ENCODE peak calls at places on chromosomes 12 and 14, in nine cellular contexts. P is dorsolateral prefrontal cortex, Z is psoas muscle, K is hepatocyte, W is K562, D is brain microvascular endothelial cell, X is BE2C, J is lower lobe of right lung, I is OCI-LY7. T is an unnamed sample.

GRCh38 chr12:7450667-7451066 is 6.7 kb upstream of the CD163L1 start:
- DNase-seq in P (no peak), D (no peak), W (no peak), K (no peak), I (no peak), Z (no peak), X (no peak), J (no peak), T (no peak)

GRCh38 chr14:29518335-29518734 is 409.3 kb downstream of the PRKD1 start:
- DNase-seq in K (no peak), Z (no peak), W (no peak), I (no peak), J (no peak), P (no peak), X (no peak), D (no peak), T (no peak)

GRCh38 chr14:56760164-56760914 is 49.9 kb downstream of the OTX2 start:
- DNase-seq in J (no peak), D (no peak), K (no peak), W (no peak), P (no peak), X (no peak), Z (no peak), I (no peak), T (no peak)

GRCh38 chr14:61493239-61493638 is 171.9 kb downstream of the PRKCH start:
- DNase-seq in Z (no peak), D (peak), X (no peak), K (peak), J (no peak), I (no peak), W (no peak), P (no peak), T (peak)

GRCh38 chr12:105220929-105221290 is 15.1 kb downstream of the APPL2 start:
- DNase-seq in X (no peak), J (no peak), K (peak), Z (no peak), D (no peak), W (no peak), I (no peak), P (no peak), T (no peak)

GRCh38 chr14:104397956-104398355 is 181.6 kb upstream of the C14orf180 start:
- DNase-seq in X (no peak), I (no peak), Z (no peak), D (no peak), J (no peak), W (no peak), K (no peak), P (no peak), T (no peak)

GRCh38 chr12:18443768-18444437 is 182.6 kb downstream of the PIK3C2G start:
- DNase-seq in K (no peak), I (no peak), X (no peak), J (no peak), W (no peak), Z (no peak), P (no peak), D (peak), T (no peak)

GRCh38 chr12:591571-592505 is 71.4 kb downstream of the NINJ2 start:
- DNase-seq in W (peak), J (no peak), Z (peak), K (no peak), I (no peak), X (peak), P (no peak), D (no peak), T (no peak)

GRCh38 chr14:100651999-100652508 is 64.8 kb upstream of the BEGAIN start:
- DNase-seq in X (no peak), I (no peak), D (no peak), W (no peak), Z (no peak), J (no peak), P (no peak), K (no peak), T (no peak)

GRCh38 chr14:68884031-68885030 is 91.5 kb upstream of the ZFP36L1 start:
- DNase-seq in I (peak), W (no peak), X (no peak), Z (peak), K (no peak), D (peak), P (no peak), J (no peak), T (peak)

GRCh38 chr12:96208801-96209534 is 14.8 kb downstream of the ELK3 start:
- DNase-seq in P (no peak), X (no peak), W (no peak), I (peak), K (no peak), J (no peak), Z (peak), D (no peak), T (no peak)
- TF ChIP-seq CTCF in P (no peak), X (peak), W (peak), I (peak), K (peak), J (no peak), Z (no peak), D (peak), T (no peak)

GRCh38 chr12:124565071-124565491 is 2.3 kb downstream of the NCOR2 start:
- DNase-seq in I (no peak), J (no peak), P (no peak), D (no peak), Z (peak), W (no peak), K (no peak), X (peak), T (no peak)
- H3K4me3 ChIP-seq in I (peak), J (peak), P (peak), D (peak), Z (peak), W (no peak), K (no peak), X (peak), T (peak)

GRCh38 chr14:31781578-31781977 is 220.4 kb downstream of the NUBPL start:
- DNase-seq in I (peak), D (no peak), J (no peak), K (no peak), W (no peak), P (no peak), Z (no peak), X (no peak), T (no peak)

GRCh38 chr14:31788340-31788739 is 227.1 kb downstream of the NUBPL start:
- DNase-seq in J (no peak), K (no peak), W (no peak), P (no peak), Z (no peak), D (no peak), I (no peak), X (no peak), T (no peak)

GRCh38 chr14:31792726-31793125 is 231.5 kb downstream of the NUBPL start:
- DNase-seq in P (no peak), D (no peak), J (no peak), Z (no peak), I (no peak), X (no peak), W (no peak), K (no peak), T (no peak)

GRCh38 chr14:31785574-31785973 is 224.4 kb downstream of the NUBPL start:
- DNase-seq in X (no peak), W (no peak), J (no peak), I (no peak), P (no peak), D (no peak), Z (no peak), K (no peak), T (no peak)

DNA sequence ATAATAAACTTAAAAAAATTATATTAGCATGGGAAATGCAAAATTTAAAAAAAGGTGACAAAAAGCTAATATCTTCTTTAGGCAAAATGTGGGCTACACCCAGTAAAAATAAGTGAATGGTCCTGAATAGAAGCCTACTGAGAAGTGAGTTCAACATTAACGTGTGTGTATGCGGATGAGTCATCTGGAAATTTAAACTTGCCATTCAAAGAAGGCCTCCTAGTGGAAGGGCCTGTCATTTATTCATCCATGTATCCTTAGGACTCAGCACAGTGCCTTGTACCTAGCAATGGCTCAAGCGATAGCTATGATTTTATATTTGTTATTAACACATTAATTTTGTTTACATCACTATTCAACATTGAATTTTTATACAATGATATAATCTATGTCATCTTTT is 226.2 kb downstream of the NUBPL start:
- DNase-seq in Z (no peak), K (no peak), D (peak), J (no peak), W (peak), X (no peak), I (no peak), P (no peak), T (no peak)
- TF ChIP-seq CTCF in Z (peak), K (no peak), D (peak), J (no peak), W (peak), X (peak), I (no peak), P (no peak), T (no peak)

GRCh38 chr12:132559652-132560420 is 50.5 kb downstream of the LRCOL1 start:
- DNase-seq in Z (peak), W (peak), P (peak), D (no peak), J (no peak), K (peak), X (peak), I (peak), T (no peak)

GRCh38 chr12:132560421-132560830 is 50.0 kb downstream of the LRCOL1 start:
- DNase-seq in X (no peak), W (peak), J (no peak), Z (no peak), P (no peak), D (no peak), I (peak), K (peak), T (no peak)

GRCh38 chr12:132561784-132562156 is 48.6 kb downstream of the LRCOL1 start:
- DNase-seq in I (peak), Z (no peak), X (peak), W (peak), P (peak), J (no peak), K (peak), D (no peak), T (no peak)

GRCh38 chr12:132562489-132563045 is 47.8 kb downstream of the LRCOL1 start:
- DNase-seq in K (no peak), I (peak), W (no peak), Z (no peak), P (no peak), D (no peak), J (no peak), X (no peak), T (no peak)

GRCh38 chr12:132560831-132561783 is 49.3 kb downstream of the LRCOL1 start:
- DNase-seq in K (peak), D (peak), J (peak), W (peak), X (peak), Z (peak), P (no peak), I (peak), T (no peak)
- H3K4me3 ChIP-seq in K (peak), D (peak), J (peak), W (peak), X (peak), Z (peak), P (peak), I (peak), T (peak)

DNA sequence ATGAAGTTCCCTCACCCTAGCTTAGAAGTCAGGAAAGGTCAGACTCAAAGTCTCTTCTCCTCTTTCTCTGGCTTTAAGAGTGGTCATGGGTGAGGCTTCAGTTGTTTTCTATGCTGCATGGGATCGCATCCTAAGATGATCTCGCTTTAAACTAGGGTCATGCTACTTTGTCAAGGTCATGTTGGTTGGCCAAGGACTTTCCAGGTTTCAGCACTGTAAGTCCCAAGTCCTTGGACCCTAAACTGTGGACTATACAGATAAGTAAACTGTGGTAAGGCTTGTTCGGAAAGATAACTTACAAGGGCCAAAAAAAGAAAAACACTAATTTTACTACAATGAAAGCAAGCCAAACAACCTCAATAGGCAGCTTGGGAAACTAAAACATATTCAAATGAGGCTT is 17.4 kb downstream of the HAL start:
- DNase-seq in Z (no peak), K (no peak), P (no peak), W (no peak), D (no peak), X (no peak), I (no peak), J (no peak), T (no peak)
- TF ChIP-seq CTCF in Z (no peak), K (no peak), P (no peak), W (no peak), D (no peak), X (no peak), I (no peak), J (no peak), T (no peak)

GRCh38 chr12:133081408-133081806 is 684 bp downstream of the ZNF140 start:
- DNase-seq in I (peak), X (no peak), J (no peak), D (no peak), P (no peak), W (no peak), K (peak), Z (no peak), T (no peak)
- H3K4me3 ChIP-seq in I (peak), X (peak), J (peak), D (peak), P (peak), W (peak), K (peak), Z (peak), T (peak)